ENCODE peak calls at places on chromosomes 7 and 10, in nine cellular contexts. B, Z, H, L, W, U, E, R and C are unnamed samples.

GRCh38 chr10:90998733-90999511 is 78.0 kb upstream of the ANKRD1 start:
- DNase-seq in B (no peak), Z (no peak), H (no peak), L (no peak), W (no peak), U (no peak), E (no peak), R (no peak), C (no peak)

GRCh38 chr7:116161733-116162132 is 48.6 kb upstream of the TES start:
- DNase-seq in B (no peak), Z (no peak), H (no peak), L (no peak), W (no peak), U (peak; percentile 60), E (no peak), R (no peak), C (no peak)

GRCh38 chr7:117098457-117098856 is 145.2 kb downstream of the ST7 start:
- DNase-seq in B (peak; percentile 99), Z (peak; percentile 71), H (no peak), L (peak; percentile 76), W (no peak), U (no peak), E (no peak), R (no peak), C (peak; percentile 94)

GRCh38 chr7:47147213-47147631 is 434.7 kb downstream of the TNS3 start:
- DNase-seq in B (no peak), Z (no peak), H (no peak), L (peak; percentile 4), W (no peak), U (no peak), E (no peak), R (peak; percentile 12), C (peak; percentile 88)

GRCh38 chr7:106166651-106167342 is 54.7 kb upstream of the SYPL1 start:
- DNase-seq in B (peak; percentile 83), Z (peak; percentile 72), H (no peak), L (peak; percentile 91), W (no peak), U (peak; percentile 73), E (no peak), R (peak; percentile 84), C (peak; percentile 83)

GRCh38 chr7:6171532-6172330 is 100.7 kb downstream of the CYTH3 start:
- DNase-seq in B (no peak), Z (no peak), H (no peak), L (no peak), W (no peak), U (peak; percentile 75), E (no peak), R (no peak), C (no peak)

GRCh38 chr10:124734311-124735166 is 9.6 kb downstream of the FAM53B start:
- DNase-seq in B (no peak), Z (no peak), H (no peak), L (no peak), W (no peak), U (no peak), E (no peak), R (peak; percentile 3), C (no peak)

GRCh38 chr10:80205478-80206276 is at the start of gene ANXA11:
- DNase-seq in B (peak; percentile 54), Z (peak; percentile 88), H (peak; percentile 89), L (peak; percentile 79), W (peak; percentile 82), U (peak; percentile 96), E (peak; percentile 60), R (peak; percentile 95), C (peak; percentile 57)

GRCh38 chr7:75711634-75712494 is 26.9 kb downstream of the HIP1 start:
- DNase-seq in B (peak; percentile 49), Z (peak; percentile 33), H (no peak), L (peak; percentile 65), W (no peak), U (no peak), E (no peak), R (no peak), C (peak; percentile 85)

GRCh38 chr7:116258734-116259133 is 48.4 kb downstream of the TES start:
- DNase-seq in B (peak; percentile 79), Z (peak; percentile 25), H (no peak), L (peak; percentile 81), W (no peak), U (peak; percentile 31), E (peak; percentile 4), R (peak; percentile 67), C (peak; percentile 63)

GRCh38 chr7:95398155-95398940 is 2.2 kb upstream of the PON3 start:
- DNase-seq in B (no peak), Z (no peak), H (no peak), L (no peak), W (no peak), U (no peak), E (no peak), R (peak; percentile 22), C (peak; percentile 29)

GRCh38 chr7:55325371-55325792 is 39.8 kb upstream of the LANCL2 start:
- DNase-seq in B (peak; percentile 95), Z (peak; percentile 90), H (no peak), L (peak; percentile 93), W (no peak), U (no peak), E (no peak), R (no peak), C (peak; percentile 96)

GRCh38 chr7:5431485-5432118 is 8.0 kb upstream of the TNRC18 start:
- DNase-seq in B (no peak), Z (no peak), H (no peak), L (no peak), W (no peak), U (no peak), E (no peak), R (no peak), C (no peak)

GRCh38 chr10:67668448-67668847 is 27.5 kb downstream of the CTNNA3 start:
- DNase-seq in B (peak; percentile 44), Z (no peak), H (no peak), L (peak; percentile 29), W (no peak), U (no peak), E (no peak), R (no peak), C (peak; percentile 94)

GRCh38 chr10:35784751-35785150 is 142.7 kb upstream of the FZD8 start:
- DNase-seq in B (no peak), Z (no peak), H (no peak), L (no peak), W (no peak), U (no peak), E (no peak), R (no peak), C (no peak)

GRCh38 chr7:116384936-116385635 is 114.5 kb upstream of the CAV2 start:
- DNase-seq in B (peak; percentile 5), Z (no peak), H (no peak), L (no peak), W (no peak), U (no peak), E (no peak), R (no peak), C (no peak)

GRCh38 chr10:74705361-74705980 is 120.9 kb upstream of the KAT6B start:
- DNase-seq in B (no peak), Z (no peak), H (no peak), L (no peak), W (no peak), U (no peak), E (no peak), R (no peak), C (no peak)

GRCh38 chr7:159024280-159024951 is 120.3 kb downstream of the VIPR2 start:
- DNase-seq in B (no peak), Z (no peak), H (no peak), L (no peak), W (no peak), U (no peak), E (no peak), R (no peak), C (no peak)

GRCh38 chr7:130154131-130154500 is 51.1 kb downstream of the TMEM209 start:
- DNase-seq in B (no peak), Z (no peak), H (no peak), L (no peak), W (no peak), U (no peak), E (no peak), R (no peak), C (no peak)

GRCh38 chr10:100349672-100350071 is 2.6 kb downstream of the SCD start:
- DNase-seq in B (no peak), Z (no peak), H (no peak), L (no peak), W (no peak), U (no peak), E (no peak), R (no peak), C (no peak)

GRCh38 chr10:12077580-12078180 is 8.9 kb downstream of the DHTKD1 start:
- DNase-seq in B (no peak), Z (no peak), H (no peak), L (no peak), W (no peak), U (no peak), E (no peak), R (no peak), C (no peak)

GRCh38 chr7:2336626-2337025 is 18.0 kb upstream of the EIF3B start:
- DNase-seq in B (no peak), Z (no peak), H (no peak), L (no peak), W (no peak), U (no peak), E (no peak), R (no peak), C (no peak)

GRCh38 chr10:101749511-101750016 is 26.4 kb downstream of the FGF8 start:
- DNase-seq in B (no peak), Z (no peak), H (no peak), L (no peak), W (no peak), U (no peak), E (no peak), R (no peak), C (no peak)

GRCh38 chr7:2151801-2152612 is 80.7 kb downstream of the MAD1L1 start:
- DNase-seq in B (no peak), Z (no peak), H (no peak), L (no peak), W (no peak), U (no peak), E (no peak), R (no peak), C (no peak)

GRCh38 chr10:69479737-69480412 is 28.6 kb downstream of the TSPAN15 start:
- DNase-seq in B (no peak), Z (no peak), H (no peak), L (peak; percentile 49), W (no peak), U (no peak), E (no peak), R (no peak), C (no peak)

GRCh38 chr10:49502358-49502757 is 36.6 kb downstream of the ERCC6 start:
- DNase-seq in B (peak; percentile 22), Z (no peak), H (no peak), L (peak; percentile 73), W (no peak), U (no peak), E (no peak), R (no peak), C (peak; percentile 23)

GRCh38 chr10:58818889-58819288 is 306.2 kb downstream of the BICC1 start:
- DNase-seq in B (peak; percentile 79), Z (no peak), H (no peak), L (peak; percentile 85), W (no peak), U (no peak), E (no peak), R (peak; percentile 22), C (peak; percentile 67)

GRCh38 chr7:144835166-144835611 is 664 bp downstream of the TPK1 start:
- DNase-seq in B (peak; percentile 13), Z (peak; percentile 32), H (no peak), L (peak; percentile 53), W (peak; percentile 22), U (no peak), E (no peak), R (peak; percentile 42), C (peak; percentile 44)

GRCh38 chr10:22803201-22803895 is 89.0 kb upstream of the PIP4K2A start:
- DNase-seq in B (peak; percentile 62), Z (no peak), H (no peak), L (peak; percentile 52), W (no peak), U (no peak), E (no peak), R (no peak), C (no peak)

GRCh38 chr10:62433181-62433692 is 59.1 kb downstream of the ZNF365 start:
- DNase-seq in B (peak; percentile 97), Z (peak; percentile 71), H (no peak), L (peak; percentile 75), W (no peak), U (no peak), E (peak; percentile 6), R (peak; percentile 33), C (peak; percentile 80)

GRCh38 chr10:118913825-118914224 is 115.7 kb upstream of the NANOS1 start:
- DNase-seq in B (no peak), Z (no peak), H (no peak), L (no peak), W (no peak), U (no peak), E (no peak), R (no peak), C (no peak)